ENCODE peak calls at places on chromosomes 16 and 17, in ten cellular contexts. One of them, this sample, is unnamed.

GRCh38 chr17:2089021-2089422 is 34.1 kb downstream of the HIC1 start:
- DNase-seq in IMR-90: peak; percentile 73
- DNase-seq in stomach: no peak
- DNase-seq in adrenal gland: no peak
- DNase-seq in prostate gland: no peak
- DNase-seq in A549: no peak
- DNase-seq in body of pancreas: no peak
- DNase-seq in heart left ventricle: no peak
- DNase-seq in sigmoid colon: no peak
- DNase-seq in transverse colon: no peak
- DNase-seq in this sample: no peak

GRCh38 chr17:81242421-81243332 is 3.6 kb downstream of the NDUFAF8 start:
- DNase-seq in IMR-90: no peak
- DNase-seq in stomach: no peak
- DNase-seq in adrenal gland: no peak
- DNase-seq in prostate gland: no peak
- DNase-seq in A549: no peak
- DNase-seq in body of pancreas: no peak
- DNase-seq in heart left ventricle: no peak
- DNase-seq in sigmoid colon: no peak
- DNase-seq in transverse colon: no peak
- DNase-seq in this sample: no peak

GRCh38 chr17:4946312-4946976 is 1.9 kb downstream of the PFN1 start:
- DNase-seq in IMR-90: no peak
- DNase-seq in stomach: no peak
- DNase-seq in adrenal gland: no peak
- DNase-seq in prostate gland: no peak
- DNase-seq in A549: no peak
- DNase-seq in body of pancreas: no peak
- DNase-seq in heart left ventricle: no peak
- DNase-seq in sigmoid colon: no peak
- DNase-seq in transverse colon: no peak
- DNase-seq in this sample: no peak

GRCh38 chr17:37844158-37844976 is 79.8 kb upstream of the TBC1D3K start:
- DNase-seq in IMR-90: peak; percentile 58
- DNase-seq in stomach: peak; percentile 58
- DNase-seq in adrenal gland: peak; percentile 39
- DNase-seq in prostate gland: peak; percentile 30
- DNase-seq in A549: peak; percentile 87
- DNase-seq in body of pancreas: peak; percentile 55
- DNase-seq in heart left ventricle: peak; percentile 42
- DNase-seq in sigmoid colon: no peak
- DNase-seq in transverse colon: peak; percentile 66
- DNase-seq in this sample: peak; percentile 34

GRCh38 chr16:67528870-67529638 is 425 bp downstream of the RIPOR1 start:
- DNase-seq in IMR-90: peak; percentile 32
- DNase-seq in stomach: no peak
- DNase-seq in adrenal gland: peak; percentile 60
- DNase-seq in prostate gland: no peak
- DNase-seq in A549: peak; percentile 57
- DNase-seq in body of pancreas: peak; percentile 39
- DNase-seq in heart left ventricle: peak; percentile 56
- DNase-seq in sigmoid colon: no peak
- DNase-seq in transverse colon: peak; percentile 48
- DNase-seq in this sample: no peak

GRCh38 chr16:81553080-81553813 is 108.6 kb downstream of the CMIP start:
- DNase-seq in IMR-90: peak; percentile 47
- DNase-seq in stomach: peak; percentile 56
- DNase-seq in adrenal gland: no peak
- DNase-seq in prostate gland: no peak
- DNase-seq in A549: no peak
- DNase-seq in body of pancreas: no peak
- DNase-seq in heart left ventricle: no peak
- DNase-seq in sigmoid colon: no peak
- DNase-seq in transverse colon: no peak
- DNase-seq in this sample: no peak

GRCh38 chr16:73149329-73149728 is 101.4 kb upstream of the ZFHX3 start:
- DNase-seq in IMR-90: no peak
- DNase-seq in stomach: no peak
- DNase-seq in adrenal gland: no peak
- DNase-seq in prostate gland: no peak
- DNase-seq in A549: no peak
- DNase-seq in body of pancreas: no peak
- DNase-seq in heart left ventricle: no peak
- DNase-seq in sigmoid colon: no peak
- DNase-seq in transverse colon: peak; percentile 50
- DNase-seq in this sample: no peak

GRCh38 chr16:77788196-77789084 is at the start of gene VAT1L:
- DNase-seq in IMR-90: peak; percentile 63
- DNase-seq in stomach: no peak
- DNase-seq in adrenal gland: peak; percentile 53
- DNase-seq in prostate gland: no peak
- DNase-seq in A549: peak; percentile 42
- DNase-seq in body of pancreas: no peak
- DNase-seq in heart left ventricle: peak; percentile 32
- DNase-seq in sigmoid colon: no peak
- DNase-seq in transverse colon: no peak
- DNase-seq in this sample: peak; percentile 82

GRCh38 chr17:3594056-3594810 is 15.0 kb downstream of the TRPV1 start:
- DNase-seq in IMR-90: peak; percentile 84
- DNase-seq in stomach: no peak
- DNase-seq in adrenal gland: no peak
- DNase-seq in prostate gland: no peak
- DNase-seq in A549: no peak
- DNase-seq in body of pancreas: no peak
- DNase-seq in heart left ventricle: no peak
- DNase-seq in sigmoid colon: no peak
- DNase-seq in transverse colon: no peak
- DNase-seq in this sample: peak; percentile 34

GRCh38 chr16:50627419-50627818 is 53.7 kb downstream of the SNX20 start:
- DNase-seq in IMR-90: no peak
- DNase-seq in stomach: peak; percentile 35
- DNase-seq in adrenal gland: no peak
- DNase-seq in prostate gland: peak; percentile 38
- DNase-seq in A549: no peak
- DNase-seq in body of pancreas: peak; percentile 17
- DNase-seq in heart left ventricle: peak; percentile 59
- DNase-seq in sigmoid colon: peak; percentile 91
- DNase-seq in transverse colon: peak; percentile 48
- DNase-seq in this sample: peak; percentile 72

GRCh38 chr17:81583589-81584337 is 31.6 kb upstream of the FAAP100 start:
- DNase-seq in IMR-90: peak; percentile 68
- DNase-seq in stomach: no peak
- DNase-seq in adrenal gland: no peak
- DNase-seq in prostate gland: no peak
- DNase-seq in A549: no peak
- DNase-seq in body of pancreas: no peak
- DNase-seq in heart left ventricle: no peak
- DNase-seq in sigmoid colon: no peak
- DNase-seq in transverse colon: no peak
- DNase-seq in this sample: no peak

GRCh38 chr16:68574479-68574878 is 35.4 kb downstream of the ZFP90 start:
- DNase-seq in IMR-90: no peak
- DNase-seq in stomach: no peak
- DNase-seq in adrenal gland: no peak
- DNase-seq in prostate gland: no peak
- DNase-seq in A549: no peak
- DNase-seq in body of pancreas: no peak
- DNase-seq in heart left ventricle: no peak
- DNase-seq in sigmoid colon: no peak
- DNase-seq in transverse colon: no peak
- DNase-seq in this sample: no peak

GRCh38 chr16:30764086-30764485 is 2.0 kb downstream of the RNF40 start:
- DNase-seq in IMR-90: no peak
- DNase-seq in stomach: no peak
- DNase-seq in adrenal gland: no peak
- DNase-seq in prostate gland: no peak
- DNase-seq in A549: no peak
- DNase-seq in body of pancreas: no peak
- DNase-seq in heart left ventricle: no peak
- DNase-seq in sigmoid colon: no peak
- DNase-seq in transverse colon: no peak
- DNase-seq in this sample: no peak

GRCh38 chr16:52117171-52117570 is 429.8 kb downstream of the TOX3 start:
- DNase-seq in IMR-90: no peak
- DNase-seq in stomach: no peak
- DNase-seq in adrenal gland: no peak
- DNase-seq in prostate gland: no peak
- DNase-seq in A549: no peak
- DNase-seq in body of pancreas: no peak
- DNase-seq in heart left ventricle: no peak
- DNase-seq in sigmoid colon: no peak
- DNase-seq in transverse colon: no peak
- DNase-seq in this sample: no peak

GRCh38 chr17:28193241-28193640 is 125.8 kb upstream of the TMEM97 start:
- DNase-seq in IMR-90: no peak
- DNase-seq in stomach: no peak
- DNase-seq in adrenal gland: no peak
- DNase-seq in prostate gland: no peak
- DNase-seq in A549: no peak
- DNase-seq in body of pancreas: peak; percentile 53
- DNase-seq in heart left ventricle: peak; percentile 26
- DNase-seq in sigmoid colon: peak; percentile 71
- DNase-seq in transverse colon: peak; percentile 21
- DNase-seq in this sample: peak; percentile 42
- TF ChIP-seq CTCF in IMR-90: no peak
- TF ChIP-seq CTCF in stomach: no peak
- TF ChIP-seq CTCF in adrenal gland: no peak
- TF ChIP-seq CTCF in prostate gland: no peak
- TF ChIP-seq CTCF in A549: no peak
- TF ChIP-seq CTCF in body of pancreas: no peak
- TF ChIP-seq CTCF in heart left ventricle: peak; percentile 5
- TF ChIP-seq CTCF in sigmoid colon: no peak
- TF ChIP-seq CTCF in transverse colon: no peak
- TF ChIP-seq CTCF in this sample: no peak

GRCh38 chr16:85460983-85461813 is 151.9 kb upstream of the GSE1 start:
- DNase-seq in IMR-90: peak; percentile 56
- DNase-seq in stomach: no peak
- DNase-seq in adrenal gland: no peak
- DNase-seq in prostate gland: no peak
- DNase-seq in A549: peak; percentile 52
- DNase-seq in body of pancreas: peak; percentile 36
- DNase-seq in heart left ventricle: no peak
- DNase-seq in sigmoid colon: no peak
- DNase-seq in transverse colon: no peak
- DNase-seq in this sample: no peak

GRCh38 chr16:85463228-85463611 is 149.9 kb upstream of the GSE1 start:
- DNase-seq in IMR-90: no peak
- DNase-seq in stomach: no peak
- DNase-seq in adrenal gland: no peak
- DNase-seq in prostate gland: no peak
- DNase-seq in A549: no peak
- DNase-seq in body of pancreas: no peak
- DNase-seq in heart left ventricle: no peak
- DNase-seq in sigmoid colon: no peak
- DNase-seq in transverse colon: no peak
- DNase-seq in this sample: peak; percentile 62

GRCh38 chr16:85461814-85462404 is 151.2 kb upstream of the GSE1 start:
- DNase-seq in IMR-90: peak; percentile 50
- DNase-seq in stomach: no peak
- DNase-seq in adrenal gland: no peak
- DNase-seq in prostate gland: no peak
- DNase-seq in A549: no peak
- DNase-seq in body of pancreas: no peak
- DNase-seq in heart left ventricle: no peak
- DNase-seq in sigmoid colon: peak; percentile 82
- DNase-seq in transverse colon: no peak
- DNase-seq in this sample: peak; percentile 61

GRCh38 chr16:85463672-85464071 is 149.4 kb upstream of the GSE1 start:
- DNase-seq in IMR-90: no peak
- DNase-seq in stomach: no peak
- DNase-seq in adrenal gland: no peak
- DNase-seq in prostate gland: no peak
- DNase-seq in A549: no peak
- DNase-seq in body of pancreas: no peak
- DNase-seq in heart left ventricle: no peak
- DNase-seq in sigmoid colon: no peak
- DNase-seq in transverse colon: no peak
- DNase-seq in this sample: no peak

GRCh38 chr16:85462405-85463227 is 150.5 kb upstream of the GSE1 start:
- DNase-seq in IMR-90: no peak
- DNase-seq in stomach: peak; percentile 51
- DNase-seq in adrenal gland: no peak
- DNase-seq in prostate gland: no peak
- DNase-seq in A549: no peak
- DNase-seq in body of pancreas: peak; percentile 49
- DNase-seq in heart left ventricle: peak; percentile 55
- DNase-seq in sigmoid colon: no peak
- DNase-seq in transverse colon: no peak
- DNase-seq in this sample: peak; percentile 83
- H3K4me1 ChIP-seq in IMR-90: peaks cover 33% of the 10 kb centered on the region
- H3K4me1 ChIP-seq in stomach: peaks cover 58% of the 10 kb centered on the region
- H3K4me1 ChIP-seq in adrenal gland: peaks cover 64% of the 10 kb centered on the region
- H3K4me1 ChIP-seq in prostate gland: peaks cover 3% of the 10 kb centered on the region
- H3K4me1 ChIP-seq in A549: peaks cover 37% of the 10 kb centered on the region
- H3K4me1 ChIP-seq in body of pancreas: peaks cover 54% of the 10 kb centered on the region
- H3K4me1 ChIP-seq in heart left ventricle: peaks cover 44% of the 10 kb centered on the region
- H3K4me1 ChIP-seq in sigmoid colon: peaks cover 63% of the 10 kb centered on the region
- H3K4me1 ChIP-seq in transverse colon: peaks cover 30% of the 10 kb centered on the region
- H3K4me1 ChIP-seq in this sample: peaks cover 81% of the 10 kb centered on the region

GRCh38 chr16:84226026-84226425 is 13.8 kb downstream of the KCNG4 start:
- DNase-seq in IMR-90: no peak
- DNase-seq in stomach: no peak
- DNase-seq in adrenal gland: no peak
- DNase-seq in prostate gland: no peak
- DNase-seq in A549: no peak
- DNase-seq in body of pancreas: no peak
- DNase-seq in heart left ventricle: no peak
- DNase-seq in sigmoid colon: no peak
- DNase-seq in transverse colon: no peak
- DNase-seq in this sample: no peak
- TF ChIP-seq POLR2A in IMR-90: no peak
- TF ChIP-seq POLR2A in stomach: no peak
- TF ChIP-seq POLR2A in adrenal gland: no peak
- TF ChIP-seq POLR2A in prostate gland: no peak
- TF ChIP-seq POLR2A in A549: no peak
- TF ChIP-seq POLR2A in body of pancreas: no peak
- TF ChIP-seq POLR2A in heart left ventricle: no peak
- TF ChIP-seq POLR2A in sigmoid colon: no peak
- TF ChIP-seq POLR2A in transverse colon: no peak
- TF ChIP-seq POLR2A in this sample: no peak

DNA sequence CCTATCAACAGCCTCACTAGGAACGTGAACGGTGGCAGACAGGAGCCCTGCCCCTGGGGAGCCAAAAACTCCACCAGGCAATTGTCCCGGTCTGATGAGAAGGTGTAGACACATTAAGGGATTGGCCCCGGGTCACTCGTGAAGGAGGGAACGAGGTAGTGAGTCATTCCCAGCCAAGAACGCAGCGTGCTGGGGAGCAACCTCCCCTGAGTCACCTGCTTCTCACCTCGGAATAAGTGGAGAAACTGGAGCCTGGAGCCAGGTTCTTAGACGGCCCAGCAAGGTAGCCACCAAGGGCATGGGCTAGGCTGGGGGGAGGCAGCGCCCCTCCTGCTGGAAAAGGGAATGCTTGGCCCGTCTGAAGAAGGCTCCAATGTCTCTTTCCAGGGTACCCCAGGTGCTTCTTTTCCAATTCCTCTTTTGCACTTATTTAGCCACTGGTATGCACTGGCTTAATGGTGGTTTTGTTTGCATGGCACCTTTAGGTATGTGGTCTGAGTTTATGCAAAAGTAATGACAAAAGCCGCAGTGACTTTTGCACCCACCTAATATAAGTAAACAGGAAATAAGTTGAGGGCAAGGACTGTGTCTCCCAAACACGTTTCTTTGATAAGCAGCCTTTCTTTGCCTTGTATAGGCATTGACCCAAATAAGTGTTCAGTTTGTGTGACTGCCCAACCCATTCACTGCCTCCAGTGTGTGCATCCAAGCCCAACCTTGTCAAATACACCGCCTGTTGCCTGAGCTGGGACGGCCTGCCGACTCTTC is 1.8 kb upstream of the HELZ start:
- DNase-seq in IMR-90: peak; percentile 60
- DNase-seq in stomach: peak; percentile 78
- DNase-seq in adrenal gland: peak; percentile 53
- DNase-seq in prostate gland: peak; percentile 65
- DNase-seq in A549: peak; percentile 71
- DNase-seq in body of pancreas: peak; percentile 51
- DNase-seq in heart left ventricle: no peak
- DNase-seq in sigmoid colon: no peak
- DNase-seq in transverse colon: peak; percentile 76
- DNase-seq in this sample: peak; percentile 49
- TF ChIP-seq CTCF in IMR-90: no peak
- TF ChIP-seq CTCF in stomach: no peak
- TF ChIP-seq CTCF in adrenal gland: no peak
- TF ChIP-seq CTCF in prostate gland: no peak
- TF ChIP-seq CTCF in A549: no peak
- TF ChIP-seq CTCF in body of pancreas: no peak
- TF ChIP-seq CTCF in heart left ventricle: no peak
- TF ChIP-seq CTCF in sigmoid colon: no peak
- TF ChIP-seq CTCF in transverse colon: no peak
- TF ChIP-seq CTCF in this sample: no peak